ENCODE peak calls at places on chromosomes 7 and 10, in nine cellular contexts. L is CD8-positive, alpha-beta memory T cell; D is HCT116; B is activated T-helper 1 cell treated with anti-CD3 and anti-CD28 coated beads, Interleukin-2, amount 50 U/mL, for 16 hours; J is iris pigment epithelial cell; F is EL; K is osteocyte; Z is Kasumi-1; T is activated CD4-positive, alpha-beta T cell treated with anti-CD3 and anti-CD28 coated beads, Interleukin-2, amount 50 U/mL, for 1 hour. O is an unnamed sample.

GRCh38 chr7:156155988-156156733 is 343.9 kb upstream of the SHH start:
- DNase-seq in D (no peak), T (no peak), Z (no peak), F (no peak), L (no peak), B (no peak), J (no peak), K (peak), O (no peak)

GRCh38 chr10:76902949-76903348 is 734.7 kb downstream of the KCNMA1 start:
- DNase-seq in D (peak), K (no peak), Z (peak), J (peak), F (no peak), T (no peak), B (no peak), L (no peak), O (peak)

GRCh38 chr10:3812141-3812540 is 27.1 kb upstream of the KLF6 start:
- DNase-seq in Z (no peak), L (no peak), K (no peak), B (no peak), F (no peak), D (no peak), J (no peak), T (no peak), O (no peak)

GRCh38 chr7:27148031-27148775 is 629 bp upstream of the HOXA6 start:
- DNase-seq in D (no peak), K (peak), T (no peak), J (no peak), L (no peak), Z (no peak), F (no peak), B (no peak), O (no peak)

GRCh38 chr10:85995791-85996190 is 370.8 kb downstream of the GRID1 start:
- DNase-seq in D (peak), F (no peak), J (peak), B (no peak), T (no peak), L (peak), K (peak), Z (peak), O (no peak)

GRCh38 chr7:132049462-132050304 is 493.3 kb upstream of the PODXL start:
- DNase-seq in F (peak), L (no peak), Z (peak), J (peak), T (peak), B (no peak), D (peak), K (no peak), O (no peak)

GRCh38 chr7:7761340-7761973 is 43.0 kb upstream of the RPA3 start:
- DNase-seq in J (peak), F (peak), L (peak), K (no peak), T (no peak), D (peak), B (no peak), Z (peak), O (no peak)

GRCh38 chr7:7438851-7439250 is 96.8 kb downstream of the COL28A1 start:
- DNase-seq in F (peak), K (no peak), L (no peak), Z (no peak), B (no peak), D (peak), T (no peak), J (peak), O (peak)

GRCh38 chr7:135645296-135645904 is 16.9 kb upstream of the STMP1 start:
- DNase-seq in L (peak), J (peak), D (peak), Z (peak), B (no peak), F (peak), T (no peak), K (no peak), O (no peak)

O was measured in MG63.